ENCODE peak calls at places on chromosomes 4 and X, in seven cellular contexts. S, T, M, X, Y, A and N are unnamed samples.

GRCh38 chr4:177681902-177682301 is 239.7 kb upstream of the AGA start:
- DNase-seq in M (no peak), S (no peak), X (no peak), A (no peak), T (no peak), Y (no peak), N (no peak)

GRCh38 chr4:140078366-140078765 is 75.6 kb downstream of the MAML3 start:
- DNase-seq in A (no peak), Y (peak), M (no peak), T (no peak), S (no peak), X (no peak), N (no peak)

GRCh38 chr4:169080970-169081369 is 70.9 kb upstream of the CBR4 start:
- DNase-seq in A (no peak), M (no peak), S (no peak), X (no peak), T (no peak), Y (peak), N (no peak)

GRCh38 chr4:3112979-3113469 is 38.5 kb downstream of the HTT start:
- DNase-seq in T (no peak), A (no peak), Y (no peak), X (no peak), S (no peak), M (no peak), N (no peak)

GRCh38 chr4:48706741-48707140 is 73.3 kb downstream of the FRYL start:
- DNase-seq in X (no peak), Y (no peak), S (no peak), M (no peak), A (no peak), T (no peak), N (no peak)

GRCh38 chr4:11597506-11597905 is 168.8 kb upstream of the HS3ST1 start:
- DNase-seq in M (no peak), T (no peak), X (no peak), Y (no peak), A (no peak), S (no peak), N (no peak)

GRCh38 chr4:54941994-54942552 is 183.3 kb downstream of the KDR start:
- DNase-seq in X (no peak), M (no peak), S (no peak), A (no peak), Y (peak), T (no peak), N (no peak)

GRCh38 chr4:88706574-88706973 is 8.9 kb upstream of the NAP1L5 start:
- DNase-seq in Y (peak), M (no peak), S (peak), T (no peak), X (no peak), A (no peak), N (no peak)

GRCh38 chrX:151790421-151791160 is 56.0 kb downstream of the CNGA2 start:
- DNase-seq in T (no peak), A (no peak), X (no peak), S (peak), M (no peak), Y (peak), N (no peak)

GRCh38 chr4:87669373-87669772 is 19.3 kb downstream of the DMP1 start:
- DNase-seq in S (no peak), X (no peak), T (no peak), Y (no peak), A (no peak), M (no peak), N (no peak)

GRCh38 chr4:80237992-80238391 is 28.5 kb upstream of the FGF5 start:
- DNase-seq in S (peak), M (peak), A (peak), T (no peak), X (no peak), Y (peak), N (no peak)

GRCh38 chr4:147984065-147984777 is 252.3 kb downstream of the ARHGAP10 start:
- DNase-seq in S (no peak), X (no peak), A (no peak), T (peak), M (no peak), Y (peak), N (no peak)

GRCh38 chr4:141210168-141210567 is 10.5 kb upstream of the ZNF330 start:
- DNase-seq in S (no peak), M (no peak), A (no peak), X (no peak), T (no peak), Y (no peak), N (no peak)

GRCh38 chrX:100868273-100868672 is 5.9 kb downstream of the NOX1 start:
- DNase-seq in X (no peak), A (no peak), T (no peak), Y (no peak), M (no peak), S (no peak), N (no peak)

GRCh38 chr4:153233761-153234371 is 29.6 kb downstream of the TRIM2 start:
- DNase-seq in T (peak), Y (peak), A (peak), S (peak), M (peak), X (no peak), N (no peak)

GRCh38 chr4:51842167-51842553 is 793 bp upstream of the DCUN1D4 start:
- DNase-seq in S (no peak), T (no peak), Y (peak), X (no peak), A (no peak), M (no peak), N (no peak)

GRCh38 chrX:123731258-123731986 is 1.4 kb downstream of the THOC2 start:
- DNase-seq in M (no peak), X (peak), S (no peak), Y (peak), T (no peak), A (no peak), N (no peak)

GRCh38 chrX:39397561-39398200 is 596.4 kb downstream of the MID1IP1 start:
- DNase-seq in Y (no peak), S (no peak), M (no peak), X (no peak), A (no peak), T (no peak), N (no peak)

GRCh38 chr4:99628040-99628439 is 29.6 kb downstream of the C4orf54 start:
- DNase-seq in Y (no peak), T (no peak), M (no peak), S (no peak), A (no peak), X (no peak), N (no peak)

GRCh38 chr4:15149234-15149841 is 147.1 kb downstream of the CPEB2 start:
- DNase-seq in X (no peak), Y (peak), T (no peak), A (no peak), M (no peak), S (no peak), N (no peak)

GRCh38 chr4:185018834-185019450 is 652 bp downstream of the HELT start:
- DNase-seq in X (peak), S (no peak), A (no peak), T (no peak), M (no peak), Y (no peak), N (no peak)